ENCODE peak calls at places on chromosomes 11 and 22, in four cellular contexts. One of them, this sample, is unnamed.

GRCh38 chr22:24871611-24872205 is 65.7 kb downstream of the SGSM1 start:
- DNase-seq in WTC11: no peak
- DNase-seq in GM12878: no peak
- DNase-seq in HepG2: no peak
- DNase-seq in this sample: no peak

GRCh38 chr11:129785383-129786111 is 30.1 kb upstream of the TMEM45B start:
- DNase-seq in WTC11: no peak
- DNase-seq in GM12878: no peak
- DNase-seq in HepG2: peak
- DNase-seq in this sample: no peak

GRCh38 chr11:17745032-17745772 is 10.6 kb downstream of the KCNC1 start:
- DNase-seq in WTC11: no peak
- DNase-seq in GM12878: no peak
- DNase-seq in HepG2: no peak
- DNase-seq in this sample: no peak

GRCh38 chr11:76599041-76600013 is 71.2 kb downstream of the LRRC32 start:
- DNase-seq in WTC11: no peak
- DNase-seq in GM12878: no peak
- DNase-seq in HepG2: no peak
- DNase-seq in this sample: peak

GRCh38 chr22:36077261-36077660 is 48.6 kb upstream of the RBFOX2 start:
- DNase-seq in WTC11: no peak
- DNase-seq in GM12878: no peak
- DNase-seq in HepG2: no peak
- DNase-seq in this sample: no peak

GRCh38 chr11:115993613-115994012 is 489.4 kb upstream of the CADM1 start:
- DNase-seq in WTC11: no peak
- DNase-seq in GM12878: no peak
- DNase-seq in HepG2: no peak
- DNase-seq in this sample: no peak

GRCh38 chr22:36191106-36191836 is 10.3 kb downstream of the APOL4 start:
- DNase-seq in WTC11: no peak
- DNase-seq in GM12878: no peak
- DNase-seq in HepG2: no peak
- DNase-seq in this sample: no peak

GRCh38 chr22:45731798-45732495 is 60.3 kb downstream of the ATXN10 start:
- DNase-seq in WTC11: no peak
- DNase-seq in GM12878: no peak
- DNase-seq in HepG2: peak
- DNase-seq in this sample: no peak

GRCh38 chr11:8241373-8242112 is 22.1 kb downstream of the LMO1 start:
- DNase-seq in WTC11: no peak
- DNase-seq in GM12878: no peak
- DNase-seq in HepG2: no peak
- DNase-seq in this sample: no peak

GRCh38 chr11:122101625-122102291 is 14.3 kb downstream of the BLID start:
- DNase-seq in WTC11: peak
- DNase-seq in GM12878: no peak
- DNase-seq in HepG2: peak
- DNase-seq in this sample: no peak

GRCh38 chr11:103450241-103450640 is 341.0 kb downstream of the DYNC2H1 start:
- DNase-seq in WTC11: no peak
- DNase-seq in GM12878: no peak
- DNase-seq in HepG2: no peak
- DNase-seq in this sample: no peak

GRCh38 chr11:124096364-124096763 is 18.9 kb upstream of the VWA5A start:
- DNase-seq in WTC11: no peak
- DNase-seq in GM12878: no peak
- DNase-seq in HepG2: no peak
- DNase-seq in this sample: peak

GRCh38 chr11:117859061-117859460 is 17.4 kb downstream of the FXYD6 start:
- DNase-seq in WTC11: no peak
- DNase-seq in GM12878: no peak
- DNase-seq in HepG2: no peak
- DNase-seq in this sample: no peak

GRCh38 chr11:30196400-30197206 is 34.2 kb upstream of the FSHB start:
- DNase-seq in WTC11: peak
- DNase-seq in GM12878: no peak
- DNase-seq in HepG2: peak
- DNase-seq in this sample: peak

GRCh38 chr11:34667810-34668582 is 47.1 kb downstream of the EHF start:
- DNase-seq in WTC11: no peak
- DNase-seq in GM12878: no peak
- DNase-seq in HepG2: peak
- DNase-seq in this sample: no peak

GRCh38 chr11:70142171-70142875 is 60.8 kb upstream of the FADD start:
- DNase-seq in WTC11: no peak
- DNase-seq in GM12878: no peak
- DNase-seq in HepG2: no peak
- DNase-seq in this sample: no peak

GRCh38 chr11:113538801-113539200 is 63.6 kb upstream of the DRD2 start:
- DNase-seq in WTC11: no peak
- DNase-seq in GM12878: no peak
- DNase-seq in HepG2: no peak
- DNase-seq in this sample: no peak

GRCh38 chr11:26350002-26350401 is 18.1 kb downstream of the ANO3 start:
- DNase-seq in WTC11: no peak
- DNase-seq in GM12878: no peak
- DNase-seq in HepG2: no peak
- DNase-seq in this sample: no peak

GRCh38 chr11:46404476-46405017 is 13.0 kb upstream of the CHRM4 start:
- DNase-seq in WTC11: no peak
- DNase-seq in GM12878: no peak
- DNase-seq in HepG2: no peak
- DNase-seq in this sample: no peak

GRCh38 chr11:2940930-2941821 is 12.0 kb upstream of the PHLDA2 start:
- DNase-seq in WTC11: no peak
- DNase-seq in GM12878: no peak
- DNase-seq in HepG2: no peak
- DNase-seq in this sample: no peak

GRCh38 chr11:134276396-134277175 is 407 bp downstream of the GLB1L3 start:
- DNase-seq in WTC11: peak
- DNase-seq in GM12878: no peak
- DNase-seq in HepG2: no peak
- DNase-seq in this sample: peak

GRCh38 chr22:30860176-30861105 is 108.1 kb downstream of the MORC2 start:
- DNase-seq in WTC11: no peak
- DNase-seq in GM12878: no peak
- DNase-seq in HepG2: no peak
- DNase-seq in this sample: no peak

GRCh38 chr11:110376711-110377324 is 52.9 kb upstream of the FDX1 start:
- DNase-seq in WTC11: peak
- DNase-seq in GM12878: peak
- DNase-seq in HepG2: peak
- DNase-seq in this sample: peak

GRCh38 chr22:27116295-27116694 is 458.9 kb downstream of the MIAT start:
- DNase-seq in WTC11: no peak
- DNase-seq in GM12878: no peak
- DNase-seq in HepG2: no peak
- DNase-seq in this sample: no peak

GRCh38 chr11:62918531-62918930 is 2.6 kb downstream of the CHRM1 start:
- DNase-seq in WTC11: no peak
- DNase-seq in GM12878: no peak
- DNase-seq in HepG2: no peak
- DNase-seq in this sample: no peak

GRCh38 chr22:48244388-48245118 is 1482.1 kb downstream of the TBC1D22A start:
- DNase-seq in WTC11: no peak
- DNase-seq in GM12878: no peak
- DNase-seq in HepG2: no peak
- DNase-seq in this sample: no peak

GRCh38 chr22:27798526-27799333 is 2.8 kb downstream of the MN1 start:
- DNase-seq in WTC11: peak
- DNase-seq in GM12878: no peak
- DNase-seq in HepG2: no peak
- DNase-seq in this sample: no peak

GRCh38 chr11:79466411-79466810 is 25.6 kb upstream of the TENM4 start:
- DNase-seq in WTC11: no peak
- DNase-seq in GM12878: no peak
- DNase-seq in HepG2: no peak
- DNase-seq in this sample: no peak

GRCh38 chr22:35631597-35631996 is 14.5 kb upstream of the MB start:
- DNase-seq in WTC11: peak
- DNase-seq in GM12878: no peak
- DNase-seq in HepG2: peak
- DNase-seq in this sample: peak

GRCh38 chr11:64298966-64299846 is 952 bp upstream of the CATSPERZ start:
- DNase-seq in WTC11: peak
- DNase-seq in GM12878: no peak
- DNase-seq in HepG2: no peak
- DNase-seq in this sample: no peak

GRCh38 chr22:23911318-23911980 is 17.3 kb downstream of the MIF start:
- DNase-seq in WTC11: no peak
- DNase-seq in GM12878: no peak
- DNase-seq in HepG2: no peak
- DNase-seq in this sample: no peak

GRCh38 chr11:13160302-13160701 is 117.3 kb upstream of the BMAL1 start:
- DNase-seq in WTC11: no peak
- DNase-seq in GM12878: no peak
- DNase-seq in HepG2: no peak
- DNase-seq in this sample: no peak

GRCh38 chr11:46162700-46163099 is 41.4 kb upstream of the PHF21A start:
- DNase-seq in WTC11: no peak
- DNase-seq in GM12878: peak
- DNase-seq in HepG2: no peak
- DNase-seq in this sample: no peak

GRCh38 chr11:57202282-57202681 is 20.5 kb downstream of the LRRC55 start:
- DNase-seq in WTC11: no peak
- DNase-seq in GM12878: no peak
- DNase-seq in HepG2: no peak
- DNase-seq in this sample: no peak

GRCh38 chr22:21626735-21627469 is 2.9 kb downstream of the YDJC start:
- DNase-seq in WTC11: no peak
- DNase-seq in GM12878: no peak
- DNase-seq in HepG2: no peak
- DNase-seq in this sample: no peak

GRCh38 chr11:68211546-68211945 is 1.6 kb downstream of the KMT5B start:
- DNase-seq in WTC11: no peak
- DNase-seq in GM12878: no peak
- DNase-seq in HepG2: no peak
- DNase-seq in this sample: no peak

GRCh38 chr22:41537203-41537602 is 7.1 kb downstream of the POLR3H start:
- DNase-seq in WTC11: no peak
- DNase-seq in GM12878: no peak
- DNase-seq in HepG2: no peak
- DNase-seq in this sample: no peak

DNA sequence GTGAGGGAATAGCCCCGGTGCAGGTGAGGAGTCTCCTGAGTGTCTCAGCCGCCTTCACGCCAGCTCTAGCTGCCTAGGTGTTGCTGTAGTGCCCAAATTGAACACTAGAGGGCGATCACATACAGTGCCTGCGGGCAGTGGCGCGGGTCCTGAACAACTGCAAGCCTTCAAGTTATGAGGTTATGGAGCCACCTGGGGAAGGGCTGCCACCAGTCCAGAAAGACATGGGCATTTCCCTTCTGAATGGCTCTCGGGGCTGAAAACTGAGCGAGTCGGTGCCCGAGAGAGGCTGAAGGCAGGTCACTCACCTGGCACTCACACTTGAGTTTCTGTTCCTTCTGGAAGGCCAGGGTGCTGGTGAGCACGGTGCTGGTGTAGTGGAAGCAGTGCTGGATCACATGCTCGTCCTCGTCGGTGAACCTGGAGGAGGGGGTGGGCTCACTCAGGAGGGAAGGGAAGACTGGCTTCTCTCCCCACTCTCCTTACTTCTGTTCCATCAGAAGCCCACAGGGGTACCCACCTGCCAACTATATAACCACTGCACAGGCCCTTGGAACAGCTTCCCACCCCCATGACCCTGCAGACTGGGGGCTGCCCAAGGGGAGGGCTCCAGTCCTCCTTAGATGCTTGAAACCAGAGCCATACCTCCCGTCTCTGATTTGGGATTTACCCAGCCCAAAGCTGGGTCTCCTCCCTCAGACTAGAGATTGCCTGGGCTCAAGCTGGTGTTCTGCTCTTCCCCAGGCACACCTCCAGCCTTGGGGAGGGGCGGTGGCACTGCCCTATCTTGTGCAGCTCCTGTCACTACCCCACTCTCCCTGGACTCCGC is 88.2 kb downstream of the PDE2A start:
- DNase-seq in WTC11: peak
- DNase-seq in GM12878: peak
- DNase-seq in HepG2: peak
- DNase-seq in this sample: peak
- TF ChIP-seq CREM in WTC11: no peak
- TF ChIP-seq CREM in GM12878: no peak
- TF ChIP-seq CREM in HepG2: no peak
- TF ChIP-seq CREM in this sample: no peak

GRCh38 chr11:72430743-72431570 is 3.4 kb downstream of the CLPB start:
- DNase-seq in WTC11: peak
- DNase-seq in GM12878: no peak
- DNase-seq in HepG2: peak
- DNase-seq in this sample: peak
- TF ChIP-seq CREM in WTC11: no peak
- TF ChIP-seq CREM in GM12878: no peak
- TF ChIP-seq CREM in HepG2: no peak
- TF ChIP-seq CREM in this sample: no peak

DNA sequence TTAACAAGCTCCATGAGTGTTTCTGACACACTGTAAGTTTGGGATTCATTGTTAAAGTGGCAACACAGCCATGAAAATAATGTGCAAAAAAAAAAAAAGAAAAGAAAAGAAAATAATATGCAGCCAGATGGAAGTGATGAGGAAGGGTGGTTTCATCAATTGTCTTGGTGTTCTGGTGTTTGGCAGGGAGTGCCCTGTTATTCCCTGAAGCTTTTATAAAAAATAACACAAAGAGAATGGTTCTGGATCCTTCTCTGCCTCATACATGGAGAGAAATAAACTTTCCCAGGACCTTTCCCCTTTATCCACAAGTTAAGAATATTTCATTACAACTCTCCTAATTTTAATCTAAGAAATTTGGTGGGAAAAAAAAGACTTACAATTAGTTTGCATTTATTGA is 16.7 kb downstream of the AMOTL1 start:
- DNase-seq in WTC11: no peak
- DNase-seq in GM12878: no peak
- DNase-seq in HepG2: no peak
- DNase-seq in this sample: no peak
- TF ChIP-seq CREM in WTC11: no peak
- TF ChIP-seq CREM in GM12878: no peak
- TF ChIP-seq CREM in HepG2: no peak
- TF ChIP-seq CREM in this sample: no peak

GRCh38 chr11:95884364-95884763 is 39.5 kb downstream of the MTMR2 start:
- DNase-seq in WTC11: no peak
- DNase-seq in GM12878: no peak
- DNase-seq in HepG2: no peak
- DNase-seq in this sample: no peak
- TF ChIP-seq CREM in WTC11: no peak
- TF ChIP-seq CREM in GM12878: no peak
- TF ChIP-seq CREM in HepG2: no peak
- TF ChIP-seq CREM in this sample: no peak

GRCh38 chr22:38176170-38176741 is 5.4 kb downstream of the PLA2G6 start:
- DNase-seq in WTC11: no peak
- DNase-seq in GM12878: peak
- DNase-seq in HepG2: no peak
- DNase-seq in this sample: no peak
- TF ChIP-seq CREM in WTC11: no peak
- TF ChIP-seq CREM in GM12878: peak
- TF ChIP-seq CREM in HepG2: no peak
- TF ChIP-seq CREM in this sample: no peak

This sample was measured in K562.